ENCODE peak calls at places on chromosome 7, in six cellular contexts. J, H, G, D, X and F are unnamed samples.
A peak's percentile ranks its signal among the peaks of the same experiment; 100 is the strongest.

GRCh38 chr7:27947581-27948278 is 207.8 kb downstream of the TAX1BP1 start:
- DNase-seq in J (no peak), H (peak; percentile 32), G (no peak), D (no peak), X (no peak), F (no peak)

GRCh38 chr7:32942783-32943653 is 14.2 kb upstream of the FKBP9 start:
- DNase-seq in J (peak; percentile 40), H (peak; percentile 77), G (peak; percentile 64), D (peak; percentile 66), X (peak; percentile 55), F (peak; percentile 86)

GRCh38 chr7:128153436-128153835 is 87.6 kb upstream of the LEP start:
- DNase-seq in J (no peak), H (no peak), G (no peak), D (no peak), X (no peak), F (no peak)

GRCh38 chr7:83321011-83321410 is 158.3 kb upstream of the PCLO start:
- DNase-seq in J (no peak), H (no peak), G (no peak), D (no peak), X (no peak), F (no peak)

GRCh38 chr7:3880221-3880935 is 579.3 kb downstream of the SDK1 start:
- DNase-seq in J (no peak), H (no peak), G (no peak), D (no peak), X (no peak), F (no peak)

GRCh38 chr7:55965805-55966421 is 1.5 kb downstream of the NIPSNAP2 start:
- DNase-seq in J (no peak), H (peak; percentile 73), G (no peak), D (no peak), X (no peak), F (no peak)

GRCh38 chr7:26346611-26347200 is 55.0 kb downstream of the SNX10 start:
- DNase-seq in J (no peak), H (no peak), G (no peak), D (no peak), X (no peak), F (no peak)

GRCh38 chr7:133633055-133633454 is 380.2 kb downstream of the EXOC4 start:
- DNase-seq in J (no peak), H (peak; percentile 53), G (no peak), D (no peak), X (no peak), F (no peak)

GRCh38 chr7:68730194-68730593 is 868.1 kb upstream of the AUTS2 start:
- DNase-seq in J (no peak), H (no peak), G (no peak), D (no peak), X (no peak), F (no peak)

GRCh38 chr7:130418306-130418705 is 22.5 kb downstream of the CEP41 start:
- DNase-seq in J (no peak), H (no peak), G (no peak), D (no peak), X (no peak), F (no peak)

GRCh38 chr7:50641442-50642405 is 76.5 kb upstream of the DDC start:
- DNase-seq in J (no peak), H (no peak), G (no peak), D (no peak), X (peak; percentile 94), F (peak; percentile 99)

GRCh38 chr7:127710635-127711034 is 58.6 kb downstream of the SND1 start:
- DNase-seq in J (no peak), H (no peak), G (no peak), D (no peak), X (no peak), F (no peak)

GRCh38 chr7:93719546-93719945 is 145.0 kb upstream of the CALCR start:
- DNase-seq in J (no peak), H (peak; percentile 15), G (no peak), D (no peak), X (no peak), F (no peak)

GRCh38 chr7:26013551-26014083 is 138.4 kb upstream of the NFE2L3 start:
- DNase-seq in J (no peak), H (no peak), G (no peak), D (no peak), X (no peak), F (no peak)

GRCh38 chr7:34143397-34143796 is 238.1 kb downstream of the BMPER start:
- DNase-seq in J (no peak), H (peak; percentile 56), G (no peak), D (no peak), X (no peak), F (no peak)

GRCh38 chr7:99734987-99735386 is at the start of gene CYP3A7:
- DNase-seq in J (no peak), H (no peak), G (no peak), D (no peak), X (no peak), F (no peak)

GRCh38 chr7:2607122-2607912 is 24.5 kb upstream of the TTYH3 start:
- DNase-seq in J (no peak), H (no peak), G (no peak), D (no peak), X (no peak), F (no peak)

GRCh38 chr7:107528461-107528860 is 35.3 kb downstream of the COG5 start:
- DNase-seq in J (no peak), H (peak; percentile 57), G (no peak), D (no peak), X (no peak), F (no peak)

GRCh38 chr7:3712841-3713240 is 411.8 kb downstream of the SDK1 start:
- DNase-seq in J (no peak), H (no peak), G (no peak), D (no peak), X (no peak), F (no peak)

GRCh38 chr7:137209151-137209822 is 134.2 kb downstream of the PTN start:
- DNase-seq in J (no peak), H (no peak), G (no peak), D (no peak), X (no peak), F (no peak)

GRCh38 chr7:78039791-78040776 is 241.5 kb downstream of the PHTF2 start:
- DNase-seq in J (peak; percentile 28), H (no peak), G (peak; percentile 44), D (peak; percentile 41), X (no peak), F (no peak)

GRCh38 chr7:97499204-97499603 is 232.7 kb upstream of the TAC1 start:
- DNase-seq in J (no peak), H (no peak), G (peak; percentile 2), D (no peak), X (peak; percentile 1), F (peak; percentile 51)

GRCh38 chr7:100476903-100477870 is 1.8 kb downstream of the TSC22D4 start:
- DNase-seq in J (peak; percentile 44), H (no peak), G (no peak), D (peak; percentile 38), X (no peak), F (no peak)

GRCh38 chr7:54788664-54789063 is 29.7 kb upstream of the SEC61G start:
- DNase-seq in J (no peak), H (peak; percentile 84), G (peak; percentile 14), D (no peak), X (peak; percentile 78), F (peak; percentile 81)

GRCh38 chr7:3042861-3043489 is 692 bp downstream of the CARD11 start:
- DNase-seq in J (peak; percentile 50), H (no peak), G (peak; percentile 54), D (peak; percentile 65), X (no peak), F (no peak)

GRCh38 chr7:34298492-34298891 is 359.5 kb upstream of the NPSR1 start:
- DNase-seq in J (no peak), H (no peak), G (no peak), D (no peak), X (no peak), F (no peak)

GRCh38 chr7:27215356-27215755 is 15.5 kb upstream of the HOXA13 start:
- DNase-seq in J (no peak), H (no peak), G (no peak), D (no peak), X (no peak), F (no peak)

GRCh38 chr7:44733708-44734481 is 14.8 kb upstream of the ZMIZ2 start:
- DNase-seq in J (no peak), H (peak; percentile 73), G (no peak), D (no peak), X (no peak), F (no peak)

GRCh38 chr7:6532516-6532915 is 18.7 kb downstream of the GRID2IP start:
- DNase-seq in J (no peak), H (no peak), G (no peak), D (no peak), X (no peak), F (no peak)

GRCh38 chr7:34160261-34160752 is 255.0 kb downstream of the BMPER start:
- DNase-seq in J (no peak), H (peak; percentile 92), G (no peak), D (no peak), X (no peak), F (no peak)

GRCh38 chr7:17369686-17370426 is 71.4 kb downstream of the AHR start:
- DNase-seq in J (no peak), H (peak; percentile 89), G (no peak), D (no peak), X (peak; percentile 31), F (peak; percentile 45)

GRCh38 chr7:3176112-3176836 is 124.8 kb upstream of the SDK1 start:
- DNase-seq in J (no peak), H (no peak), G (no peak), D (no peak), X (no peak), F (no peak)

GRCh38 chr7:125256446-125256845 is 326.8 kb upstream of the POT1 start:
- DNase-seq in J (no peak), H (no peak), G (no peak), D (no peak), X (no peak), F (no peak)

GRCh38 chr7:106021211-106022067 is 58.4 kb downstream of the CDHR3 start:
- DNase-seq in J (no peak), H (no peak), G (no peak), D (no peak), X (no peak), F (no peak)